ENCODE peak calls at places on chromosomes 16 and 17, in four cellular contexts. One of them, this sample, is unnamed.

GRCh38 chr16:19166500-19166899 is 1.5 kb upstream of the SYT17 start:
- DNase-seq in ACHN: no peak
- DNase-seq in NCI-H1930: no peak
- DNase-seq in bronchial epithelial cell: peak
- DNase-seq in this sample: no peak

GRCh38 chr16:4454618-4455017 is 19.8 kb downstream of the NMRAL1 start:
- DNase-seq in ACHN: no peak
- DNase-seq in NCI-H1930: no peak
- DNase-seq in bronchial epithelial cell: no peak
- DNase-seq in this sample: no peak

GRCh38 chr16:10744370-10745030 is 858 bp downstream of the NUBP1 start:
- DNase-seq in ACHN: no peak
- DNase-seq in bronchial epithelial cell: no peak
- DNase-seq in NCI-H1930: no peak
- DNase-seq in this sample: peak

GRCh38 chr16:47463771-47464624 is 2.9 kb downstream of the PHKB start:
- DNase-seq in bronchial epithelial cell: no peak
- DNase-seq in ACHN: no peak
- DNase-seq in NCI-H1930: no peak
- DNase-seq in this sample: no peak

GRCh38 chr17:72259977-72260376 is 139.2 kb downstream of the SOX9 start:
- DNase-seq in bronchial epithelial cell: no peak
- DNase-seq in NCI-H1930: peak
- DNase-seq in ACHN: no peak
- DNase-seq in this sample: no peak

GRCh38 chr17:34300652-34301390 is 15.3 kb downstream of the CCL11 start:
- DNase-seq in NCI-H1930: no peak
- DNase-seq in ACHN: peak
- DNase-seq in bronchial epithelial cell: peak
- DNase-seq in this sample: peak

GRCh38 chr17:82457071-82457789 is 1.3 kb upstream of the NARF start:
- DNase-seq in ACHN: no peak
- DNase-seq in bronchial epithelial cell: no peak
- DNase-seq in NCI-H1930: no peak
- DNase-seq in this sample: no peak

GRCh38 chr16:80614908-80615696 is 74.3 kb downstream of the DYNLRB2 start:
- DNase-seq in NCI-H1930: no peak
- DNase-seq in ACHN: peak
- DNase-seq in bronchial epithelial cell: peak
- DNase-seq in this sample: no peak

GRCh38 chr17:58302171-58302918 is 21.6 kb upstream of the MPO start:
- DNase-seq in bronchial epithelial cell: no peak
- DNase-seq in ACHN: no peak
- DNase-seq in NCI-H1930: no peak
- DNase-seq in this sample: peak

GRCh38 chr17:74704536-74704935 is 8.2 kb downstream of the CD300LF start:
- DNase-seq in bronchial epithelial cell: no peak
- DNase-seq in NCI-H1930: no peak
- DNase-seq in ACHN: no peak
- DNase-seq in this sample: no peak

GRCh38 chr17:44865921-44866320 is 18.2 kb downstream of the HIGD1B start:
- DNase-seq in ACHN: no peak
- DNase-seq in NCI-H1930: no peak
- DNase-seq in bronchial epithelial cell: no peak
- DNase-seq in this sample: no peak

GRCh38 chr16:2783581-2784375 is 3.6 kb downstream of the PRSS33 start:
- DNase-seq in ACHN: no peak
- DNase-seq in NCI-H1930: no peak
- DNase-seq in bronchial epithelial cell: no peak
- DNase-seq in this sample: no peak

GRCh38 chr17:6507535-6507934 is 48.8 kb downstream of the PITPNM3 start:
- DNase-seq in bronchial epithelial cell: peak
- DNase-seq in NCI-H1930: no peak
- DNase-seq in ACHN: peak
- DNase-seq in this sample: peak

GRCh38 chr17:4555863-4556646 is 871 bp upstream of the MYBBP1A start:
- DNase-seq in ACHN: no peak
- DNase-seq in bronchial epithelial cell: no peak
- DNase-seq in NCI-H1930: no peak
- DNase-seq in this sample: no peak

GRCh38 chr17:48457080-48457836 is 27.2 kb upstream of the SKAP1 start:
- DNase-seq in ACHN: peak
- DNase-seq in NCI-H1930: peak
- DNase-seq in bronchial epithelial cell: peak
- DNase-seq in this sample: peak

GRCh38 chr17:9371019-9371418 is 204.6 kb downstream of the STX8 start:
- DNase-seq in bronchial epithelial cell: peak
- DNase-seq in ACHN: peak
- DNase-seq in NCI-H1930: peak
- DNase-seq in this sample: no peak

GRCh38 chr17:36198831-36199465 is 2.4 kb upstream of the CCL3L1 start:
- DNase-seq in NCI-H1930: no peak
- DNase-seq in bronchial epithelial cell: no peak
- DNase-seq in ACHN: no peak
- DNase-seq in this sample: no peak